ENCODE peak calls at places on chromosomes 16 and 17, in nine cellular contexts. One of them, this sample, is unnamed.

GRCh38 chr17:47957591-47958490 is at the start of gene PRR15L:
- DNase-seq in fibroblast of lung: no peak
- DNase-seq in neural crest cell: no peak
- DNase-seq in lower leg skin: no peak
- DNase-seq in sigmoid colon: no peak
- DNase-seq in cardiac fibroblast: no peak
- DNase-seq in fibroblast of mammary gland: no peak
- DNase-seq in tibial nerve: no peak
- DNase-seq in AG09319: no peak
- DNase-seq in this sample: no peak

GRCh38 chr17:28741358-28742349 is 2.2 kb upstream of the TRAF4 start:
- DNase-seq in fibroblast of mammary gland: no peak
- DNase-seq in lower leg skin: no peak
- DNase-seq in cardiac fibroblast: no peak
- DNase-seq in sigmoid colon: no peak
- DNase-seq in neural crest cell: no peak
- DNase-seq in AG09319: no peak
- DNase-seq in fibroblast of lung: no peak
- DNase-seq in tibial nerve: no peak
- DNase-seq in this sample: no peak

GRCh38 chr16:265002-265529 is 10.7 kb downstream of the RGS11 start:
- DNase-seq in fibroblast of lung: no peak
- DNase-seq in AG09319: no peak
- DNase-seq in lower leg skin: no peak
- DNase-seq in neural crest cell: no peak
- DNase-seq in fibroblast of mammary gland: no peak
- DNase-seq in sigmoid colon: no peak
- DNase-seq in tibial nerve: no peak
- DNase-seq in cardiac fibroblast: no peak
- DNase-seq in this sample: no peak

GRCh38 chr17:79008666-79009387 is 737 bp downstream of the CANT1 start:
- DNase-seq in fibroblast of mammary gland: no peak
- DNase-seq in cardiac fibroblast: no peak
- DNase-seq in sigmoid colon: peak
- DNase-seq in tibial nerve: no peak
- DNase-seq in fibroblast of lung: no peak
- DNase-seq in lower leg skin: no peak
- DNase-seq in AG09319: no peak
- DNase-seq in neural crest cell: no peak
- DNase-seq in this sample: no peak

GRCh38 chr17:79732804-79733691 is 2.3 kb downstream of the ENPP7 start:
- DNase-seq in tibial nerve: no peak
- DNase-seq in sigmoid colon: no peak
- DNase-seq in cardiac fibroblast: no peak
- DNase-seq in neural crest cell: no peak
- DNase-seq in fibroblast of mammary gland: no peak
- DNase-seq in AG09319: no peak
- DNase-seq in lower leg skin: no peak
- DNase-seq in fibroblast of lung: no peak
- DNase-seq in this sample: no peak

GRCh38 chr16:57045694-57046381 is 46.5 kb upstream of the CPNE2 start:
- DNase-seq in AG09319: peak
- DNase-seq in cardiac fibroblast: peak
- DNase-seq in tibial nerve: peak
- DNase-seq in lower leg skin: peak
- DNase-seq in sigmoid colon: peak
- DNase-seq in fibroblast of mammary gland: peak
- DNase-seq in neural crest cell: peak
- DNase-seq in fibroblast of lung: peak
- DNase-seq in this sample: peak

GRCh38 chr17:45976755-45977505 is 22.1 kb upstream of the STH start:
- DNase-seq in neural crest cell: no peak
- DNase-seq in fibroblast of lung: peak
- DNase-seq in lower leg skin: no peak
- DNase-seq in sigmoid colon: no peak
- DNase-seq in cardiac fibroblast: no peak
- DNase-seq in tibial nerve: no peak
- DNase-seq in AG09319: no peak
- DNase-seq in fibroblast of mammary gland: no peak
- DNase-seq in this sample: no peak

GRCh38 chr17:44502598-44503079 is 567 bp downstream of the GPATCH8 start:
- DNase-seq in lower leg skin: no peak
- DNase-seq in neural crest cell: no peak
- DNase-seq in cardiac fibroblast: peak
- DNase-seq in tibial nerve: no peak
- DNase-seq in fibroblast of mammary gland: peak
- DNase-seq in sigmoid colon: no peak
- DNase-seq in AG09319: no peak
- DNase-seq in fibroblast of lung: peak
- DNase-seq in this sample: no peak

GRCh38 chr16:3137267-3137666 is 2.4 kb downstream of the ZNF213 start:
- DNase-seq in fibroblast of lung: no peak
- DNase-seq in fibroblast of mammary gland: no peak
- DNase-seq in cardiac fibroblast: no peak
- DNase-seq in sigmoid colon: peak
- DNase-seq in lower leg skin: no peak
- DNase-seq in tibial nerve: no peak
- DNase-seq in AG09319: no peak
- DNase-seq in neural crest cell: no peak
- DNase-seq in this sample: no peak

GRCh38 chr16:87502308-87502969 is 9.6 kb upstream of the ZCCHC14 start:
- DNase-seq in fibroblast of mammary gland: no peak
- DNase-seq in cardiac fibroblast: no peak
- DNase-seq in fibroblast of lung: no peak
- DNase-seq in neural crest cell: no peak
- DNase-seq in AG09319: no peak
- DNase-seq in lower leg skin: no peak
- DNase-seq in sigmoid colon: no peak
- DNase-seq in tibial nerve: no peak
- DNase-seq in this sample: no peak
- TF ChIP-seq CTCF in fibroblast of mammary gland: no peak
- TF ChIP-seq CTCF in cardiac fibroblast: no peak
- TF ChIP-seq CTCF in fibroblast of lung: no peak
- TF ChIP-seq CTCF in neural crest cell: no peak
- TF ChIP-seq CTCF in AG09319: no peak
- TF ChIP-seq CTCF in lower leg skin: peak
- TF ChIP-seq CTCF in sigmoid colon: no peak
- TF ChIP-seq CTCF in tibial nerve: no peak
- TF ChIP-seq CTCF in this sample: no peak

DNA sequence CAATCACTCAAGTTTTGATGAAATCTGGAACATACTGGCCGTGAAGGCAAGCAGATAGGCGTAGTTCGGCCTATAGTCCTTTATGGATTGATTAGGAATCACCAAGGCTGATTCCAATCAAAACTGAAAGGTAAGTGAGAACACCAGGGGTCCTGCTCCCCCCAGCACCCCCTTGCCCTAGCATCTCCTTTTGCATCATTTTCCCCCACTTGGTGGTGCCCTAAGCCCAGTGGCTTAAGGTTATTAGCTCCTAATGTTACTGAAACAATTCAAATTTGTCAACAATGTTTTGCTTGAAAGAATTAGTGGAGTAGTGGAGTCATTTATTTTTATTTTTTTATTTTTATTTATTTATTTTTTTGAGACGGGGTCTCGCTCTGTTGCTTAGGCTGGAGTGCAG is 4.9 kb downstream of the SLFN14 start:
- DNase-seq in sigmoid colon: no peak
- DNase-seq in cardiac fibroblast: no peak
- DNase-seq in fibroblast of mammary gland: no peak
- DNase-seq in tibial nerve: no peak
- DNase-seq in lower leg skin: no peak
- DNase-seq in neural crest cell: no peak
- DNase-seq in AG09319: no peak
- DNase-seq in fibroblast of lung: no peak
- DNase-seq in this sample: no peak
- TF ChIP-seq CTCF in sigmoid colon: no peak
- TF ChIP-seq CTCF in cardiac fibroblast: peak
- TF ChIP-seq CTCF in fibroblast of mammary gland: peak
- TF ChIP-seq CTCF in tibial nerve: no peak
- TF ChIP-seq CTCF in lower leg skin: no peak
- TF ChIP-seq CTCF in neural crest cell: no peak
- TF ChIP-seq CTCF in AG09319: no peak
- TF ChIP-seq CTCF in fibroblast of lung: peak
- TF ChIP-seq CTCF in this sample: no peak

GRCh38 chr16:82643936-82644630 is 17.3 kb downstream of the CDH13 start:
- DNase-seq in lower leg skin: no peak
- DNase-seq in cardiac fibroblast: no peak
- DNase-seq in fibroblast of lung: no peak
- DNase-seq in AG09319: no peak
- DNase-seq in fibroblast of mammary gland: no peak
- DNase-seq in tibial nerve: no peak
- DNase-seq in sigmoid colon: peak
- DNase-seq in neural crest cell: no peak
- DNase-seq in this sample: no peak

GRCh38 chr16:82643136-82643535 is 16.4 kb downstream of the CDH13 start:
- DNase-seq in cardiac fibroblast: no peak
- DNase-seq in AG09319: no peak
- DNase-seq in sigmoid colon: peak
- DNase-seq in fibroblast of mammary gland: no peak
- DNase-seq in lower leg skin: no peak
- DNase-seq in fibroblast of lung: no peak
- DNase-seq in tibial nerve: no peak
- DNase-seq in neural crest cell: no peak
- DNase-seq in this sample: no peak

GRCh38 chr16:82639263-82639662 is 12.5 kb downstream of the CDH13 start:
- DNase-seq in cardiac fibroblast: no peak
- DNase-seq in AG09319: no peak
- DNase-seq in lower leg skin: no peak
- DNase-seq in fibroblast of mammary gland: no peak
- DNase-seq in sigmoid colon: peak
- DNase-seq in tibial nerve: no peak
- DNase-seq in fibroblast of lung: no peak
- DNase-seq in neural crest cell: no peak
- DNase-seq in this sample: no peak

GRCh38 chr16:82639666-82640336 is 13.0 kb downstream of the CDH13 start:
- DNase-seq in tibial nerve: no peak
- DNase-seq in sigmoid colon: peak
- DNase-seq in neural crest cell: peak
- DNase-seq in lower leg skin: no peak
- DNase-seq in AG09319: no peak
- DNase-seq in cardiac fibroblast: peak
- DNase-seq in fibroblast of lung: peak
- DNase-seq in fibroblast of mammary gland: peak
- DNase-seq in this sample: peak

DNA sequence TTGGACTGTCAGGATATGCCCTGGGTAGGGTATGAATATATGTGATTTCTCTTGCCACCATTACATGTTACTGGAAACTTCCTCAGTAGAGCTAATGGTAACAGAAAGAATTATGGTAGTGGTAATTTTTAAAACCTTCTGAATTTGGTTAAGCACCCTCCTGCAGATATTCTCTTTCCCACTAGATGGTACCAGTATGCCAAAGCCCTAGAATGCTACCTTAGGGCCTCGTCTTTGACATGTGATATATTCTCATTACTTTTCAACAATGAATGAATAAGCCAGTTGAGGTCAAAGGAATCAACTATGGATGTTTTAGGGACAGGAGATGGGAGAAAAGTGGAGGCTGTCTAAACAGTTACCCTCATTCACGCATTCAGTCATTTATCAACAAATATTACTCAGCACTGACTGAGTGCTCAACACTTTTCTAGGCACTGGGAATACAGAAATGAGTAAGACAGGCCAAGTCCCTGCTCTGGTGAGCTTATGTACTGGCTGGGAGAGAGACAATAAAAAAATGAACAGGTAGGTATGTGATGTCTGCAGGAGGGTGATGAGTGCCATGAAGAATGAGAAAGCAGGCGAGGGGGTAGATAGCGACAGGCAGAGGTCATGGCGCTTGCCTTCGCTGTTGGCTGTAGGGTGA is 14.7 kb downstream of the CDH13 start:
- DNase-seq in sigmoid colon: no peak
- DNase-seq in fibroblast of lung: peak
- DNase-seq in fibroblast of mammary gland: peak
- DNase-seq in AG09319: no peak
- DNase-seq in lower leg skin: no peak
- DNase-seq in cardiac fibroblast: peak
- DNase-seq in neural crest cell: no peak
- DNase-seq in tibial nerve: no peak
- DNase-seq in this sample: no peak
- TF ChIP-seq CTCF in sigmoid colon: no peak
- TF ChIP-seq CTCF in fibroblast of lung: peak
- TF ChIP-seq CTCF in fibroblast of mammary gland: peak
- TF ChIP-seq CTCF in AG09319: peak
- TF ChIP-seq CTCF in lower leg skin: no peak
- TF ChIP-seq CTCF in cardiac fibroblast: peak
- TF ChIP-seq CTCF in neural crest cell: no peak
- TF ChIP-seq CTCF in tibial nerve: no peak
- TF ChIP-seq CTCF in this sample: no peak

GRCh38 chr17:58960068-58960467 is 146.6 kb downstream of the TRIM37 start:
- DNase-seq in lower leg skin: no peak
- DNase-seq in tibial nerve: no peak
- DNase-seq in neural crest cell: no peak
- DNase-seq in AG09319: peak
- DNase-seq in cardiac fibroblast: peak
- DNase-seq in sigmoid colon: no peak
- DNase-seq in fibroblast of mammary gland: peak
- DNase-seq in fibroblast of lung: peak
- DNase-seq in this sample: no peak
- TF ChIP-seq CTCF in lower leg skin: no peak
- TF ChIP-seq CTCF in tibial nerve: no peak
- TF ChIP-seq CTCF in neural crest cell: no peak
- TF ChIP-seq CTCF in AG09319: peak
- TF ChIP-seq CTCF in cardiac fibroblast: peak
- TF ChIP-seq CTCF in sigmoid colon: no peak
- TF ChIP-seq CTCF in fibroblast of mammary gland: peak
- TF ChIP-seq CTCF in fibroblast of lung: peak
- TF ChIP-seq CTCF in this sample: no peak

This sample was measured in mesothelial cell of epicardium.